ENCODE peak calls at places on chromosomes 3 and 15, in six cellular contexts. M is EL, Z is glutamatergic neuron, Y is NCI-H1436, E is kidney tubule cell, J is frontal cortex. C is an unnamed sample.

GRCh38 chr15:58758141-58758540 is 8.6 kb upstream of the ADAM10 start:
- DNase-seq in M (peak; percentile 24), Z (no peak), Y (no peak), E (no peak), J (no peak), C (no peak)

GRCh38 chr3:32226875-32227500 is 11.5 kb upstream of the CMTM8 start:
- DNase-seq in M (peak; percentile 74), Z (no peak), Y (no peak), E (peak; percentile 42), J (no peak), C (no peak)

GRCh38 chr15:33071451-33071850 is 123.1 kb downstream of the FMN1 start:
- DNase-seq in M (no peak), Z (no peak), Y (no peak), E (no peak), J (no peak), C (no peak)

GRCh38 chr3:186529204-186529999 is 14.8 kb downstream of the CRYGS start:
- DNase-seq in M (no peak), Z (no peak), Y (no peak), E (no peak), J (no peak), C (peak; percentile 96)

GRCh38 chr3:160168290-160168689 is 56.9 kb upstream of the C3orf80 start:
- DNase-seq in M (no peak), Z (no peak), Y (no peak), E (no peak), J (no peak), C (no peak)

GRCh38 chr15:79918278-79918677 is 21.5 kb upstream of the MTHFS start:
- DNase-seq in M (no peak), Z (no peak), Y (no peak), E (no peak), J (no peak), C (no peak)

GRCh38 chr3:12984023-12984823 is 89.0 kb downstream of the IQSEC1 start:
- DNase-seq in M (peak; percentile 63), Z (no peak), Y (no peak), E (peak; percentile 65), J (peak; percentile 72), C (peak; percentile 24)

GRCh38 chr3:100605358-100605757 is 4.0 kb upstream of the ADGRG7 start:
- DNase-seq in M (no peak), Z (no peak), Y (no peak), E (no peak), J (no peak), C (no peak)

GRCh38 chr3:90007786-90008499 is 900.5 kb downstream of the EPHA3 start:
- DNase-seq in M (no peak), Z (peak; percentile 14), Y (no peak), E (no peak), J (peak; percentile 1), C (peak; percentile 55)

GRCh38 chr3:160676547-160677303 is at the start of gene ARL14:
- DNase-seq in M (peak; percentile 71), Z (no peak), Y (no peak), E (peak; percentile 93), J (no peak), C (no peak)

GRCh38 chr3:33146791-33147445 is 33.1 kb downstream of the CRTAP start:
- DNase-seq in M (peak; percentile 22), Z (no peak), Y (no peak), E (no peak), J (peak; percentile 35), C (no peak)

GRCh38 chr3:21484323-21485154 is 266.5 kb downstream of the ZNF385D start:
- DNase-seq in M (peak; percentile 80), Z (peak; percentile 61), Y (peak; percentile 11), E (peak; percentile 78), J (peak; percentile 3), C (peak; percentile 1)

GRCh38 chr15:51775967-51776816 is 24.8 kb downstream of the TMOD2 start:
- DNase-seq in M (peak; percentile 34), Z (peak; percentile 63), Y (no peak), E (peak; percentile 59), J (peak; percentile 44), C (peak; percentile 54)

GRCh38 chr15:66838671-66839239 is 136.7 kb downstream of the SMAD6 start:
- DNase-seq in M (peak; percentile 63), Z (no peak), Y (no peak), E (peak; percentile 32), J (no peak), C (no peak)

GRCh38 chr15:85444329-85444605 is 63.9 kb downstream of the AKAP13 start:
- DNase-seq in M (no peak), Z (no peak), Y (no peak), E (no peak), J (no peak), C (no peak)

GRCh38 chr3:113279686-113280085 is 68.3 kb downstream of the BOC start:
- DNase-seq in M (no peak), Z (no peak), Y (no peak), E (no peak), J (no peak), C (no peak)

GRCh38 chr15:41999290-42000285 is 21.3 kb downstream of the PLA2G4E start:
- DNase-seq in M (no peak), Z (no peak), Y (no peak), E (no peak), J (no peak), C (no peak)

GRCh38 chr15:28933710-28934445 is 48.1 kb downstream of the APBA2 start:
- DNase-seq in M (no peak), Z (no peak), Y (no peak), E (no peak), J (peak; percentile 55), C (no peak)